ENCODE peak calls at places on chromosome 18, in four cellular contexts. B is stomach, C is lower lobe of right lung, O is psoas muscle. I is an unnamed sample.

GRCh38 chr18:2857491-2858063 is 10.8 kb downstream of the EMILIN2 start:
- DNase-seq in B (peak; percentile 52), C (peak; percentile 86), O (peak; percentile 90), I (no peak)

GRCh38 chr18:61876899-61877298 is 15.9 kb downstream of the RNF152 start:
- DNase-seq in B (no peak), C (no peak), O (no peak), I (no peak)

GRCh38 chr18:55489742-55490055 is 98.3 kb downstream of the TCF4 start:
- DNase-seq in B (no peak), C (no peak), O (no peak), I (peak; percentile 9)

GRCh38 chr18:26545335-26545734 is 3.0 kb downstream of the KCTD1 start:
- DNase-seq in B (no peak), C (no peak), O (no peak), I (no peak)

GRCh38 chr18:25233582-25234362 is 118.2 kb downstream of the ZNF521 start:
- DNase-seq in B (no peak), C (no peak), O (no peak), I (peak; percentile 8)

GRCh38 chr18:52045946-52046345 is 294.1 kb upstream of the DCC start:
- DNase-seq in B (no peak), C (no peak), O (no peak), I (no peak)

GRCh38 chr18:3345885-3346284 is 84.0 kb downstream of the MYL12B start:
- DNase-seq in B (no peak), C (no peak), O (no peak), I (no peak)

GRCh38 chr18:26429535-26429934 is 118.8 kb downstream of the KCTD1 start:
- DNase-seq in B (no peak), C (no peak), O (no peak), I (no peak)

GRCh38 chr18:57353940-57354461 is 1.6 kb downstream of the ST8SIA3 start:
- DNase-seq in B (no peak), C (no peak), O (peak; percentile 56), I (no peak)

GRCh38 chr18:62499263-62499650 is 23.6 kb upstream of the ZCCHC2 start:
- DNase-seq in B (no peak), C (no peak), O (no peak), I (no peak)

GRCh38 chr18:54222922-54223567 is 1.4 kb downstream of the MBD2 start:
- DNase-seq in B (no peak), C (no peak), O (no peak), I (no peak)

GRCh38 chr18:49581369-49581768 is 19.5 kb downstream of the LIPG start:
- DNase-seq in B (no peak), C (no peak), O (no peak), I (no peak)

GRCh38 chr18:7871560-7872456 is 304.7 kb downstream of the PTPRM start:
- DNase-seq in B (no peak), C (no peak), O (no peak), I (no peak)

GRCh38 chr18:13437034-13437433 is 218.5 kb downstream of the LDLRAD4 start:
- DNase-seq in B (no peak), C (peak; percentile 56), O (no peak), I (no peak)

GRCh38 chr18:71250191-71250590 is 961.3 kb downstream of the SOCS6 start:
- DNase-seq in B (no peak), C (no peak), O (no peak), I (no peak)

GRCh38 chr18:47492691-47493090 is 241.2 kb upstream of the SKOR2 start:
- DNase-seq in B (no peak), C (no peak), O (no peak), I (no peak)

GRCh38 chr18:45688113-45688512 is 35.9 kb upstream of the SLC14A1 start:
- DNase-seq in B (no peak), C (no peak), O (no peak), I (no peak)

GRCh38 chr18:78982186-78982585 is 2.6 kb downstream of the SALL3 start:
- DNase-seq in B (no peak), C (no peak), O (no peak), I (no peak)
- H3K4me3 ChIP-seq in B (no peak overlapping the region), C (no peak overlapping the region), O (no peak overlapping the region), I (no peak overlapping the region)

GRCh38 chr18:12305930-12306629 is 2.0 kb upstream of the TUBB6 start:
- DNase-seq in B (no peak), C (no peak), O (no peak), I (no peak)
- H3K4me3 ChIP-seq in B (peak overlapping the region; percentile 81), C (no peak overlapping the region), O (no peak overlapping the region), I (no peak overlapping the region)

GRCh38 chr18:65751145-65752085 is 603 bp downstream of the CDH7 start:
- DNase-seq in B (no peak), C (peak; percentile 36), O (peak; percentile 39), I (no peak)
- H3K4me3 ChIP-seq in B (no peak overlapping the region), C (peak overlapping the region; percentile 34), O (peak overlapping the region; percentile 47), I (peak overlapping the region; percentile 74)

DNA sequence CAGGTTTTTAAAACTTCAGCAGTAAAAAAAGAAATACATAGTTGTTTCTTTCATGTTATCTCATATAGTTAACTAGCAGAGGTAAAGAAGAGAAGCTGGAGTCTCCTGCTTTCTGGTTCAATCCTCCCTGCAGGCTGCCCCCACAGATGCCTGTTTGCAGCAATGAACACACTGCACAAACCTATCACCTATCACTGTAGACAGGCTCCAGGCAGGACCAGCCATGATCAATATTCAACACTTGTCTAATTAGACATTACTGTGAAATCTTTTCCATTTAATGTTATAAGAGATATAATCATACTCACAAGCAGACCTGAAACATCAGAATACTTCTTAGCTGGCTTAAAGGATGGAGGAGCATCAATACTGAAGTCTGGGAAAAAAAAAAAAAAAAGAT is 19.8 kb downstream of the INO80C start:
- DNase-seq in B (no peak), C (no peak), O (no peak), I (no peak)
- H3K4me3 ChIP-seq in B (no peak overlapping the region), C (no peak overlapping the region), O (no peak overlapping the region), I (no peak overlapping the region)

DNA sequence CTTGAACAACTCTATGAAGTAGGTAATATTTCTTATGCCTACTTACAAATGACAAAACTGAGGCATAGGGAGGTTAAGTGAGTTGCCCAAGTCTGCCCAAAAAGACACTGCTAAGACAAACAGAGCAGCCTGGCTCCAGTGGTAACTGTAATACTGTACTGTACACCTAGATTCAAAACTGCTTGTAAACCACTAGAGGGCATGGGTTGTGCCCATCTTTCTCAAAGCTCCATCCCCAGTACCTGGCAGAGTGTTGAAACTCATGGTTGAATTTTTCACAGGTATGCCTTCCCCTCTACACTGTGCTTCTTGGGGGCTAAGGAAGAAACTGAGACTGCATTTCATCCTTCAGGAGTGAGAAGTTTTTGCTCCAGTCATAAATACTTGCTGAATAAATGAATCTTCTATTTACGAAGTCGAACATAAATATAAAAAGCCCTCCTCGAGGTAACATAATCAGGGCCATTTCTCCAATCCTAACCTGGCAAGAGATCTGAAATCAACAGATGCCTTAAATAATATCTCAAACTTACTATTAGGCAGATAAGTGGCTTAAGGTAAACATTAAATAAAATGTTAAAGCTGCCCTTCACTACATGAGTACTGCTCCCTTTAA is 2.0 kb downstream of the PPP4R1 start:
- DNase-seq in B (peak; percentile 44), C (no peak), O (no peak), I (no peak)
- H3K4me3 ChIP-seq in B (no peak overlapping the region), C (peak overlapping the region; percentile 77), O (peak overlapping the region; percentile 88), I (peak overlapping the region; percentile 67)

GRCh38 chr18:74990563-74991081 is 218.3 kb downstream of the PTGR3 start:
- DNase-seq in B (no peak), C (no peak), O (no peak), I (no peak)

GRCh38 chr18:74996055-74996454 is 212.9 kb downstream of the PTGR3 start:
- DNase-seq in B (no peak), C (no peak), O (no peak), I (no peak)

GRCh38 chr18:74994502-74995403 is 214.2 kb downstream of the PTGR3 start:
- DNase-seq in B (no peak), C (no peak), O (no peak), I (peak; percentile 28)

DNA sequence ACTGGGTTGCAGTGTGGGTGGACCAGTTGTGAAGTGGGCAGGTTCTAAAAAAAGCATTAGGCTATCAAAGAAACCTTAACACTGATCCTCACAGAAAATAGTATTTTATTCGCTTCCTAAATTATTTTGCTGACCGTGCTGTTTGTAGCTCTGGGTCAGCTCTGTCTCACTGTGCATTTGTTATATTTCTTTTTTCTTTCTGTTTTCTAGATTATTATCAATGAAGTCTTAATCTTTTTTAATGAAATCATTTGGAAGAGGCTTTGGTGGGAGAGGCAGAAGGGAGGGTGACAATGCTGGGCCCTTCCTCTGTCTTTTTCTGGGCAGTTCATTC is 213.6 kb downstream of the PTGR3 start:
- DNase-seq in B (no peak), C (no peak), O (no peak), I (no peak)
- H3K4me3 ChIP-seq in B (no peak overlapping the region), C (no peak overlapping the region), O (no peak overlapping the region), I (no peak overlapping the region)

GRCh38 chr18:69400976-69401474 is 337 bp downstream of the DOK6 start:
- DNase-seq in B (no peak), C (peak; percentile 42), O (no peak), I (no peak)
- H3K4me3 ChIP-seq in B (peak overlapping the region; percentile 56), C (peak overlapping the region; percentile 58), O (peak overlapping the region; percentile 58), I (peak overlapping the region; percentile 67)

GRCh38 chr18:23259701-23260661 is 124.7 kb downstream of the CABLES1 start:
- DNase-seq in B (peak; percentile 89), C (peak; percentile 92), O (peak; percentile 83), I (peak; percentile 87)
- H3K4me3 ChIP-seq in B (peak overlapping the region; percentile 12), C (peak overlapping the region; percentile 34), O (peak overlapping the region; percentile 50), I (peak overlapping the region; percentile 5)

GRCh38 chr18:6412933-6413472 is 1.7 kb downstream of the L3MBTL4 start:
- DNase-seq in B (no peak), C (no peak), O (no peak), I (no peak)

GRCh38 chr18:6414118-6414722 is 491 bp downstream of the L3MBTL4 start:
- DNase-seq in B (peak; percentile 84), C (peak; percentile 87), O (peak; percentile 76), I (no peak)

GRCh38 chr18:6411367-6411766 is 3.3 kb downstream of the L3MBTL4 start:
- DNase-seq in B (no peak), C (no peak), O (no peak), I (no peak)

GRCh38 chr18:6413554-6414117 is 1.1 kb downstream of the L3MBTL4 start:
- DNase-seq in B (peak; percentile 35), C (no peak), O (no peak), I (no peak)

GRCh38 chr18:6414723-6415362 is at the start of gene L3MBTL4:
- DNase-seq in B (peak; percentile 69), C (peak; percentile 74), O (peak; percentile 51), I (no peak)
- H3K4me3 ChIP-seq in B (peak within 1 kb of the TSS; percentile 88), C (peak within 1 kb of the TSS; percentile 89), O (peak within 1 kb of the TSS; percentile 74), I (peak within 1 kb of the TSS; percentile 52)

I was measured in retinal pigment epithelial cell.